ENCODE peak calls at places on chromosomes 12 and 14, in five cellular contexts. Y is coronary artery, O is GM10248, K is MV-4-11, M is left colon. P is an unnamed sample.

GRCh38 chr12:43309845-43310405 is 242.1 kb downstream of the ADAMTS20 start:
- DNase-seq in Y (no peak), O (no peak), K (no peak), M (no peak), P (no peak)

GRCh38 chr14:94145902-94146527 is 16.6 kb upstream of the IFI27L2 start:
- DNase-seq in Y (no peak), O (no peak), K (no peak), M (no peak), P (peak; percentile 27)

GRCh38 chr12:121085842-121086353 is 46.8 kb upstream of the P2RX7 start:
- DNase-seq in Y (no peak), O (no peak), K (no peak), M (no peak), P (no peak)

GRCh38 chr14:97709552-97709951 is 912.4 kb downstream of the VRK1 start:
- DNase-seq in Y (no peak), O (no peak), K (no peak), M (peak; percentile 9), P (no peak)

GRCh38 chr14:103886304-103887169 is 39.2 kb upstream of the PPP1R13B start:
- DNase-seq in Y (peak; percentile 64), O (no peak), K (no peak), M (no peak), P (no peak)

GRCh38 chr12:59067068-59067467 is 146.8 kb upstream of the LRIG3 start:
- DNase-seq in Y (no peak), O (no peak), K (no peak), M (no peak), P (no peak)

GRCh38 chr12:33245459-33245858 is 194.2 kb downstream of the SYT10 start:
- DNase-seq in Y (no peak), O (no peak), K (no peak), M (no peak), P (no peak)

GRCh38 chr14:103628221-103628683 is 759 bp upstream of the KLC1 start:
- DNase-seq in Y (peak; percentile 92), O (peak; percentile 55), K (peak; percentile 5), M (peak; percentile 83), P (peak; percentile 28)

GRCh38 chr14:100375273-100375962 is 52.3 kb downstream of the SLC25A47 start:
- DNase-seq in Y (peak; percentile 86), O (peak; percentile 77), K (peak; percentile 90), M (peak; percentile 67), P (peak; percentile 94)

GRCh38 chr14:71261206-71261605 is 353.9 kb downstream of the PCNX1 start:
- DNase-seq in Y (no peak), O (no peak), K (peak; percentile 65), M (no peak), P (peak; percentile 15)

GRCh38 chr12:118850244-118850825 is 131.0 kb upstream of the SRRM4 start:
- DNase-seq in Y (no peak), O (peak; percentile 29), K (peak; percentile 5), M (peak; percentile 16), P (peak; percentile 56)

GRCh38 chr12:87015352-87015751 is 759.2 kb upstream of the MGAT4C start:
- DNase-seq in Y (no peak), O (no peak), K (no peak), M (no peak), P (no peak)

GRCh38 chr14:104843442-104844305 is 21.4 kb upstream of the CEP170B start:
- DNase-seq in Y (no peak), O (peak; percentile 9), K (no peak), M (no peak), P (no peak)

GRCh38 chr14:66403183-66403582 is 83.0 kb upstream of the CCDC196 start:
- DNase-seq in Y (no peak), O (peak; percentile 11), K (peak; percentile 54), M (no peak), P (peak; percentile 61)

GRCh38 chr12:28035483-28035882 is 63.0 kb upstream of the PTHLH start:
- DNase-seq in Y (no peak), O (no peak), K (no peak), M (no peak), P (peak; percentile 21)

GRCh38 chr14:46344327-46344937 is 307.1 kb downstream of the RPL10L start:
- DNase-seq in Y (no peak), O (no peak), K (peak; percentile 8), M (no peak), P (peak; percentile 54)

GRCh38 chr14:75549169-75549568 is 26.9 kb downstream of the BATF start:
- DNase-seq in Y (no peak), O (peak; percentile 62), K (peak; percentile 14), M (no peak), P (no peak)

GRCh38 chr12:131555197-131555820 is 155.6 kb upstream of the SFSWAP start:
- DNase-seq in Y (no peak), O (no peak), K (no peak), M (no peak), P (no peak)

GRCh38 chr12:132578826-132579225 is 31.6 kb downstream of the LRCOL1 start:
- DNase-seq in Y (no peak), O (no peak), K (no peak), M (no peak), P (no peak)

P was measured in NB4.